ENCODE peak calls at places on chromosomes 3 and 15, in four cellular contexts. G is SW480, I is skeletal muscle cell, H is AG10803. S is an unnamed sample.
A peak's percentile ranks its signal among the peaks of the same experiment; 100 is the strongest.

GRCh38 chr15:99631256-99631655 is 65.5 kb downstream of the MEF2A start:
- DNase-seq in I (no peak), G (no peak), H (no peak), S (no peak)

GRCh38 chr3:111351334-111351733 is 190.7 kb upstream of the CD96 start:
- DNase-seq in G (no peak), I (no peak), H (no peak), S (no peak)

GRCh38 chr3:27391796-27392195 is 22.6 kb upstream of the NEK10 start:
- DNase-seq in G (no peak), I (no peak), H (no peak), S (no peak)

GRCh38 chr15:68518785-68519430 is 59.9 kb upstream of the CORO2B start:
- DNase-seq in H (no peak), I (no peak), G (no peak), S (no peak)

GRCh38 chr3:102248981-102249705 is 185.7 kb upstream of the ZPLD1 start:
- DNase-seq in G (no peak), I (no peak), H (no peak), S (no peak)

GRCh38 chr3:97658670-97659285 is 105.8 kb upstream of the ARL6 start:
- DNase-seq in H (peak; percentile 7), I (no peak), G (peak; percentile 25), S (peak; percentile 10)

GRCh38 chr3:48419149-48419548 is 10.7 kb downstream of the PLXNB1 start:
- DNase-seq in G (no peak), H (no peak), I (no peak), S (no peak)

GRCh38 chr3:139117136-139117675 is 72.5 kb upstream of the PRR23C start:
- DNase-seq in H (peak; percentile 18), I (no peak), G (peak; percentile 36), S (no peak)

GRCh38 chr3:181711325-181712135 is at the start of gene SOX2:
- DNase-seq in G (peak; percentile 90), H (peak; percentile 17), I (no peak), S (no peak)

GRCh38 chr15:30649952-30650929 is 24.3 kb downstream of the ARHGAP11B start:
- DNase-seq in I (no peak), H (peak; percentile 26), G (no peak), S (no peak)

GRCh38 chr3:122456074-122456473 is 40.2 kb upstream of the WDR5B start:
- DNase-seq in I (no peak), H (no peak), G (no peak), S (no peak)

GRCh38 chr15:63504979-63505841 is 817 bp downstream of the USP3 start:
- DNase-seq in G (peak; percentile 73), I (no peak), H (peak; percentile 62), S (no peak)

GRCh38 chr3:29065211-29065785 is 215.6 kb upstream of the RBMS3 start:
- DNase-seq in I (peak; percentile 97), H (peak; percentile 98), G (peak; percentile 32), S (peak; percentile 95)

GRCh38 chr3:30578479-30578878 is 27.9 kb upstream of the TGFBR2 start:
- DNase-seq in H (peak; percentile 93), G (peak; percentile 76), I (peak; percentile 87), S (peak; percentile 59)

GRCh38 chr3:157082305-157082981 is 77.5 kb downstream of the CCNL1 start:
- DNase-seq in H (peak; percentile 77), G (peak; percentile 88), I (peak; percentile 83), S (no peak)

GRCh38 chr3:73324203-73325155 is 263.0 kb downstream of the EBLN2 start:
- DNase-seq in H (peak; percentile 94), I (peak; percentile 11), G (no peak), S (no peak)

S was measured in fibroblast of the conjunctiva.